ENCODE peak calls at places on chromosomes 4 and X, in four cellular contexts. S is KG1, Q is NCI-H1436, C is germinal center. U is an unnamed sample.

GRCh38 chr4:1616574-1616964 is 67.5 kb downstream of the FAM53A start:
- DNase-seq in Q (no peak), C (no peak), S (no peak), U (no peak)

GRCh38 chrX:87409113-87409841 is 108.3 kb upstream of the KLHL4 start:
- DNase-seq in S (no peak), C (no peak), Q (no peak), U (peak)

GRCh38 chr4:24497221-24497620 is 87.1 kb downstream of the DHX15 start:
- DNase-seq in Q (no peak), S (no peak), C (no peak), U (no peak)

GRCh38 chr4:40559585-40560465 is 69.8 kb downstream of the RBM47 start:
- DNase-seq in Q (no peak), C (no peak), S (no peak), U (no peak)

GRCh38 chr4:152579107-152579764 is 43.3 kb upstream of the FBXW7 start:
- DNase-seq in C (no peak), S (no peak), Q (no peak), U (no peak)

GRCh38 chr4:40550900-40551546 is 78.6 kb downstream of the RBM47 start:
- DNase-seq in S (peak), C (peak), Q (peak), U (peak)

GRCh38 chr4:82643994-82644730 is 82.4 kb upstream of the TMEM150C start:
- DNase-seq in Q (no peak), C (no peak), S (no peak), U (peak)

GRCh38 chrX:80807606-80808159 is 2.0 kb downstream of the BRWD3 start:
- DNase-seq in S (no peak), Q (no peak), C (no peak), U (no peak)

GRCh38 chr4:118270492-118270891 is 82.3 kb downstream of the PRSS12 start:
- DNase-seq in Q (peak), S (peak), C (peak), U (peak)

GRCh38 chr4:87497586-87497985 is 31.6 kb downstream of the SPARCL1 start:
- DNase-seq in C (no peak), S (no peak), Q (no peak), U (no peak)

GRCh38 chrX:15500497-15500966 is at the start of gene BMX:
- DNase-seq in C (no peak), Q (no peak), S (no peak), U (peak)

GRCh38 chr4:114563536-114564315 is 34.9 kb upstream of the UGT8 start:
- DNase-seq in S (no peak), Q (no peak), C (no peak), U (peak)

GRCh38 chr4:126799971-126800722 is 832.6 kb upstream of the INTU start:
- DNase-seq in C (no peak), S (no peak), Q (peak), U (peak)

GRCh38 chr4:145186719-145187118 is 6.3 kb upstream of the OTUD4 start:
- DNase-seq in Q (no peak), C (peak), S (no peak), U (no peak)

GRCh38 chr4:26510334-26510705 is 20.0 kb upstream of the CCKAR start:
- DNase-seq in Q (no peak), S (no peak), C (no peak), U (no peak)

GRCh38 chr4:89253306-89253705 is 54.3 kb downstream of the GPRIN3 start:
- DNase-seq in Q (no peak), C (no peak), S (no peak), U (no peak)

GRCh38 chrX:19904778-19905367 is 17.5 kb upstream of the SH3KBP1 start:
- DNase-seq in C (peak), S (peak), Q (peak), U (peak)

GRCh38 chr4:70895405-70895804 is 6.8 kb upstream of the MOB1B start:
- DNase-seq in Q (no peak), S (no peak), C (no peak), U (peak)

GRCh38 chrX:19670321-19670750 is 155.0 kb upstream of the MAP3K15 start:
- DNase-seq in Q (no peak), C (no peak), S (no peak), U (peak)

GRCh38 chrX:2967584-2967983 is 38.4 kb upstream of the ARSD start:
- DNase-seq in Q (no peak), S (no peak), C (no peak), U (no peak)

GRCh38 chrX:110412971-110413726 is 54.5 kb downstream of the RTL9 start:
- DNase-seq in Q (peak), C (peak), S (peak), U (peak)

GRCh38 chr4:2071912-2072867 is 13.1 kb downstream of the NAT8L start:
- DNase-seq in S (no peak), Q (no peak), C (no peak), U (no peak)

GRCh38 chr4:68347845-68348244 is 2.0 kb downstream of the YTHDC1 start:
- DNase-seq in C (no peak), S (no peak), Q (no peak), U (no peak)